ENCODE peak calls at places on chromosomes 16 and 17, in seven cellular contexts. W, D, B, J, A, X and O are unnamed samples.

GRCh38 chr17:29136998-29137730 is 43.0 kb downstream of the MYO18A start:
- DNase-seq in W (no peak), D (no peak), B (no peak), J (no peak), A (no peak), X (no peak), O (no peak)

GRCh38 chr16:81018496-81018895 is 11.5 kb downstream of the CENPN start:
- DNase-seq in W (no peak), D (no peak), B (no peak), J (no peak), A (no peak), X (no peak), O (no peak)

GRCh38 chr16:81175325-81175891 is 63.1 kb upstream of the BCO1 start:
- DNase-seq in W (no peak), D (peak; percentile 46), B (no peak), J (no peak), A (no peak), X (no peak), O (no peak)

GRCh38 chr17:49695698-49696232 is 12.0 kb downstream of the SLC35B1 start:
- DNase-seq in W (no peak), D (no peak), B (no peak), J (no peak), A (no peak), X (no peak), O (no peak)

GRCh38 chr16:51003850-51004566 is 147.1 kb downstream of the SALL1 start:
- DNase-seq in W (peak; percentile 59), D (no peak), B (no peak), J (no peak), A (no peak), X (no peak), O (no peak)

GRCh38 chr17:59842901-59843652 is 49.7 kb downstream of the TUBD1 start:
- DNase-seq in W (peak; percentile 59), D (peak; percentile 97), B (no peak), J (no peak), A (no peak), X (peak; percentile 72), O (peak; percentile 96)

GRCh38 chr17:75345514-75346167 is 56.4 kb upstream of the SLC25A19 start:
- DNase-seq in W (no peak), D (no peak), B (no peak), J (no peak), A (peak; percentile 73), X (no peak), O (no peak)

GRCh38 chr16:67949645-67950044 is 5.7 kb upstream of the LCAT start:
- DNase-seq in W (no peak), D (no peak), B (no peak), J (no peak), A (no peak), X (no peak), O (no peak)

GRCh38 chr17:16282522-16282921 is 65.5 kb downstream of the PIGL start:
- DNase-seq in W (no peak), D (peak; percentile 71), B (peak; percentile 94), J (no peak), A (no peak), X (no peak), O (peak; percentile 42)

GRCh38 chr17:14068542-14069250 is 608 bp upstream of the COX10 start:
- DNase-seq in W (no peak), D (no peak), B (no peak), J (no peak), A (no peak), X (no peak), O (no peak)

GRCh38 chr16:68800257-68800875 is 43.0 kb upstream of the TANGO6 start:
- DNase-seq in W (peak; percentile 77), D (peak; percentile 82), B (peak; percentile 88), J (no peak), A (peak; percentile 52), X (peak; percentile 10), O (no peak)

GRCh38 chr17:58326609-58327341 is 1.8 kb downstream of the TSPOAP1 start:
- DNase-seq in W (no peak), D (no peak), B (no peak), J (peak; percentile 72), A (no peak), X (no peak), O (no peak)

GRCh38 chr16:78639775-78640174 is 540.3 kb downstream of the WWOX start:
- DNase-seq in W (no peak), D (no peak), B (no peak), J (no peak), A (no peak), X (no peak), O (no peak)

GRCh38 chr16:25568991-25569390 is 122.8 kb upstream of the HS3ST4 start:
- DNase-seq in W (no peak), D (no peak), B (no peak), J (no peak), A (no peak), X (no peak), O (no peak)

GRCh38 chr16:69049146-69049545 is 56.3 kb upstream of the HAS3 start:
- DNase-seq in W (no peak), D (peak; percentile 46), B (peak; percentile 43), J (no peak), A (no peak), X (no peak), O (peak; percentile 63)

GRCh38 chr17:75996665-75997590 is 3.7 kb upstream of the CDK3 start:
- DNase-seq in W (peak; percentile 55), D (peak; percentile 23), B (no peak), J (peak; percentile 82), A (no peak), X (peak; percentile 39), O (no peak)

GRCh38 chr17:57458718-57459285 is 202.5 kb downstream of the MSI2 start:
- DNase-seq in W (no peak), D (no peak), B (no peak), J (peak; percentile 31), A (no peak), X (no peak), O (no peak)

GRCh38 chr17:80861360-80861861 is 130.2 kb upstream of the CHMP6 start:
- DNase-seq in W (no peak), D (peak; percentile 24), B (no peak), J (peak; percentile 40), A (no peak), X (no peak), O (no peak)

GRCh38 chr17:43338886-43339516 is 59.8 kb upstream of the ARL4D start:
- DNase-seq in W (peak; percentile 80), D (peak; percentile 61), B (no peak), J (peak; percentile 98), A (no peak), X (peak; percentile 48), O (no peak)

GRCh38 chr17:70208080-70208794 is 38.9 kb downstream of the KCNJ2 start:
- DNase-seq in W (no peak), D (no peak), B (no peak), J (no peak), A (no peak), X (no peak), O (no peak)

GRCh38 chr16:11576427-11577289 is 10.1 kb downstream of the LITAF start:
- DNase-seq in W (peak; percentile 51), D (no peak), B (no peak), J (no peak), A (peak; percentile 42), X (no peak), O (no peak)

GRCh38 chr17:62064029-62064790 is 868 bp downstream of the MED13 start:
- DNase-seq in W (peak; percentile 37), D (peak; percentile 27), B (no peak), J (no peak), A (peak; percentile 24), X (no peak), O (no peak)

GRCh38 chr17:20073056-20073979 is 64.2 kb downstream of the SPECC1 start:
- DNase-seq in W (peak; percentile 54), D (peak; percentile 40), B (no peak), J (peak; percentile 95), A (no peak), X (no peak), O (no peak)

GRCh38 chr17:50537721-50538548 is 5.4 kb downstream of the EPN3 start:
- DNase-seq in W (no peak), D (no peak), B (no peak), J (no peak), A (no peak), X (no peak), O (no peak)

GRCh38 chr17:32335647-32336046 is 6.3 kb downstream of the C17orf75 start:
- DNase-seq in W (no peak), D (peak; percentile 42), B (no peak), J (no peak), A (no peak), X (no peak), O (no peak)

GRCh38 chr17:13346081-13346533 is 255.6 kb downstream of the HS3ST3A1 start:
- DNase-seq in W (no peak), D (peak; percentile 98), B (peak; percentile 36), J (no peak), A (no peak), X (no peak), O (peak; percentile 39)

GRCh38 chr17:3870871-3871306 is 22.0 kb downstream of the CAMKK1 start:
- DNase-seq in W (no peak), D (peak; percentile 46), B (no peak), J (no peak), A (no peak), X (no peak), O (no peak)

GRCh38 chr17:68204736-68205135 is 43.1 kb upstream of the AMZ2 start:
- DNase-seq in W (no peak), D (no peak), B (no peak), J (no peak), A (no peak), X (no peak), O (no peak)

GRCh38 chr16:30032083-30032819 is 1.2 kb upstream of the TLCD3B start:
- DNase-seq in W (peak; percentile 54), D (peak; percentile 70), B (peak; percentile 42), J (no peak), A (peak; percentile 71), X (peak; percentile 55), O (no peak)

GRCh38 chr17:9195961-9196668 is 174.8 kb downstream of the NTN1 start:
- DNase-seq in W (no peak), D (no peak), B (no peak), J (no peak), A (no peak), X (no peak), O (no peak)

GRCh38 chr17:48215583-48216139 is 108.1 kb downstream of the SNX11 start:
- DNase-seq in W (peak; percentile 3), D (peak; percentile 56), B (no peak), J (no peak), A (no peak), X (no peak), O (no peak)

GRCh38 chr17:38458521-38458920 is 30.3 kb downstream of the ARHGAP23 start:
- DNase-seq in W (no peak), D (no peak), B (no peak), J (no peak), A (no peak), X (no peak), O (no peak)

GRCh38 chr16:70254095-70254964 is 2.6 kb upstream of the EXOSC6 start:
- DNase-seq in W (no peak), D (no peak), B (no peak), J (peak; percentile 63), A (no peak), X (no peak), O (no peak)

GRCh38 chr16:19242186-19242585 is 43.3 kb upstream of the CLEC19A start:
- DNase-seq in W (no peak), D (no peak), B (no peak), J (no peak), A (no peak), X (no peak), O (no peak)

GRCh38 chr17:691423-691822 is 23.2 kb downstream of the VPS53 start:
- DNase-seq in W (no peak), D (no peak), B (no peak), J (no peak), A (no peak), X (no peak), O (no peak)